ENCODE peak calls at places on chromosomes 1 and 21, in five cellular contexts. F, C, Q, H and P are unnamed samples.

GRCh38 chr1:184075040-184076029 is 23.8 kb downstream of the TSEN15 start:
- DNase-seq in C (peak; percentile 49), Q (peak; percentile 57), H (peak; percentile 75), F (peak; percentile 48), P (peak; percentile 60)

GRCh38 chr1:199176713-199177112 is 537.9 kb downstream of the PTPRC start:
- DNase-seq in F (no peak), H (no peak), Q (no peak), C (no peak), P (peak; percentile 35)

GRCh38 chr1:2382621-2383361 is 8.6 kb downstream of the MORN1 start:
- DNase-seq in C (peak; percentile 73), Q (peak; percentile 36), F (peak; percentile 52), H (peak; percentile 29), P (no peak)

GRCh38 chr1:221449801-221450470 is 292.0 kb downstream of the DUSP10 start:
- DNase-seq in H (no peak), C (no peak), Q (no peak), F (no peak), P (no peak)

GRCh38 chr1:1665815-1666251 is 7.0 kb upstream of the CDK11B start:
- DNase-seq in F (peak; percentile 14), H (no peak), Q (no peak), C (peak; percentile 50), P (peak; percentile 40)

GRCh38 chr1:6274622-6275139 is 13.8 kb upstream of the GPR153 start:
- DNase-seq in F (no peak), C (no peak), Q (no peak), H (no peak), P (no peak)

GRCh38 chr1:32753532-32754281 is 51.1 kb upstream of the SYNC start:
- DNase-seq in H (peak; percentile 73), Q (no peak), C (peak; percentile 99), F (no peak), P (peak; percentile 60)

GRCh38 chr21:42287193-42288083 is 27.8 kb downstream of the TFF3 start:
- DNase-seq in H (no peak), C (no peak), F (no peak), Q (no peak), P (no peak)

GRCh38 chr1:162302246-162302645 is 74.4 kb downstream of the SPATA46 start:
- DNase-seq in F (no peak), H (no peak), C (no peak), Q (no peak), P (no peak)

GRCh38 chr1:158124034-158124433 is 56.7 kb upstream of the CD1D start:
- DNase-seq in C (no peak), H (no peak), Q (no peak), F (no peak), P (no peak)

GRCh38 chr21:45525910-45526306 is 16.3 kb downstream of the SLC19A1 start:
- DNase-seq in Q (no peak), C (no peak), H (no peak), F (no peak), P (no peak)

GRCh38 chr1:44985747-44986359 is 542 bp downstream of the EIF2B3 start:
- DNase-seq in C (no peak), F (no peak), Q (no peak), H (peak; percentile 23), P (no peak)

GRCh38 chr1:116310172-116310571 is 62.9 kb upstream of the ATP1A1 start:
- DNase-seq in Q (no peak), F (no peak), H (no peak), C (no peak), P (no peak)

GRCh38 chr1:106956721-106957120 is 99.8 kb upstream of the PRMT6 start:
- DNase-seq in Q (no peak), C (no peak), F (no peak), H (no peak), P (no peak)
- TF ChIP-seq MYC in Q (no peak), C (no peak), F (no peak), H (no peak), P (no peak)

GRCh38 chr1:65814752-65815151 is 22.1 kb downstream of the PDE4B start:
- DNase-seq in Q (no peak), C (no peak), F (no peak), H (no peak), P (no peak)

GRCh38 chr1:65817891-65818290 is 25.2 kb downstream of the PDE4B start:
- DNase-seq in H (no peak), Q (no peak), F (no peak), C (no peak), P (no peak)

GRCh38 chr1:65813956-65814355 is 21.3 kb downstream of the PDE4B start:
- DNase-seq in H (no peak), C (no peak), F (no peak), Q (no peak), P (no peak)

GRCh38 chr1:65812065-65812464 is 19.4 kb downstream of the PDE4B start:
- DNase-seq in C (peak; percentile 20), Q (no peak), F (no peak), H (peak; percentile 75), P (peak; percentile 86)
- TF ChIP-seq MYC in C (no peak), Q (no peak), F (no peak), H (no peak), P (no peak)

GRCh38 chr21:38459490-38459889 is 38.8 kb downstream of the ERG start:
- DNase-seq in C (no peak), H (no peak), F (no peak), Q (no peak), P (no peak)

GRCh38 chr21:38460171-38460742 is 38.0 kb downstream of the ERG start:
- DNase-seq in H (peak; percentile 97), Q (no peak), C (no peak), F (no peak), P (no peak)

GRCh38 chr21:38454161-38454560 is 44.1 kb downstream of the ERG start:
- DNase-seq in Q (no peak), C (no peak), H (no peak), F (no peak), P (no peak)

GRCh38 chr21:38455403-38455802 is 42.9 kb downstream of the ERG start:
- DNase-seq in Q (no peak), H (peak; percentile 58), F (no peak), C (no peak), P (no peak)
- TF ChIP-seq MYC in Q (no peak), H (no peak), F (no peak), C (no peak), P (no peak)

GRCh38 chr1:54151013-54151412 is 1.8 kb downstream of the CDCP2 start:
- DNase-seq in Q (no peak), H (no peak), C (no peak), F (no peak), P (no peak)
- TF ChIP-seq MYC in Q (no peak), H (no peak), C (no peak), F (no peak), P (no peak)

GRCh38 chr1:110004583-110004982 is 20.0 kb downstream of the AHCYL1 start:
- DNase-seq in F (no peak), C (no peak), H (no peak), Q (no peak), P (no peak)

GRCh38 chr1:110003747-110004428 is 19.3 kb downstream of the AHCYL1 start:
- DNase-seq in H (peak; percentile 93), F (peak; percentile 88), C (peak; percentile 81), Q (peak; percentile 67), P (peak; percentile 92)

GRCh38 chr1:110005971-110006370 is 21.4 kb downstream of the AHCYL1 start:
- DNase-seq in C (no peak), Q (no peak), F (no peak), H (no peak), P (no peak)

GRCh38 chr1:110006516-110006915 is 22.0 kb downstream of the AHCYL1 start:
- DNase-seq in Q (no peak), C (no peak), F (no peak), H (no peak), P (no peak)

DNA sequence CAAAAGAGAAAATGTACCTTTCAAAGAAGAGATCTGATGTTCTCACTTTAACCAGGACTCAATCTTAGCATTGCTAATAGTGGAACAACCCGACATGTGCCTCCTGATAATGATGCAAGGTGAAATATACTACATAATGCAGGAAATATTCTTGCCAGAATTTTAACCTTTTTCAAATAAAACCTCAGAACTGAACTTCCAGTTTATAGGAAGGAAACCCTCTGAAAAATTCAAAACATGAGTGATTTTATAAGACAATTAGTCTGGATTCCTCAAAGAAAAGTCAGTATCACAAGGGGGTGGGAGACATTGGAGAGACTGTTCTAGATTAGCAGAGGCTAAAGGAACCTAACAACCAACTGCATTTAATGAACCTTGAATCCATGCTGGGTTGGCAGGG is 18.1 kb downstream of the AHCYL1 start:
- DNase-seq in Q (no peak), C (no peak), H (no peak), F (no peak), P (no peak)
- TF ChIP-seq MYC in Q (no peak), C (peak; percentile 13), H (no peak), F (no peak), P (no peak)

GRCh38 chr1:42081475-42081874 is 71.7 kb upstream of the GUCA2B start:
- DNase-seq in F (no peak), Q (peak; percentile 53), H (no peak), C (no peak), P (no peak)
- TF ChIP-seq MYC in F (no peak), Q (no peak), H (no peak), C (no peak), P (no peak)

GRCh38 chr21:26142363-26142762 is 28.2 kb downstream of the APP start:
- DNase-seq in C (no peak), Q (no peak), H (no peak), F (no peak), P (no peak)

GRCh38 chr21:26136686-26137085 is 33.9 kb downstream of the APP start:
- DNase-seq in Q (no peak), F (no peak), C (no peak), H (no peak), P (no peak)

GRCh38 chr21:26137379-26138060 is 33.0 kb downstream of the APP start:
- DNase-seq in F (no peak), H (no peak), Q (no peak), C (no peak), P (no peak)

GRCh38 chr21:26138615-26139257 is 31.8 kb downstream of the APP start:
- DNase-seq in C (no peak), Q (no peak), H (no peak), F (peak; percentile 42), P (no peak)

GRCh38 chr21:26140185-26140584 is 30.4 kb downstream of the APP start:
- DNase-seq in F (peak; percentile 93), Q (peak; percentile 50), H (peak; percentile 98), C (peak; percentile 5), P (peak; percentile 3)
- TF ChIP-seq MYC in F (no peak), Q (no peak), H (no peak), C (no peak), P (no peak)

GRCh38 chr1:241229216-241229615 is 127.8 kb downstream of the RGS7 start:
- DNase-seq in F (no peak), H (peak; percentile 3), C (no peak), Q (no peak), P (no peak)
- TF ChIP-seq MYC in F (no peak), H (no peak), C (no peak), Q (no peak), P (no peak)